ENCODE peak calls at places on chromosome 1, in eight cellular contexts. K, N, H, A, Q, S, M and B are unnamed samples.

GRCh38 chr1:226107471-226108460 is 45.2 kb downstream of the H3-3A start:
- DNase-seq in K (peak; percentile 39), N (no peak), H (peak; percentile 59), A (no peak), Q (no peak), S (no peak), M (no peak), B (no peak)

GRCh38 chr1:201207046-201207445 is 16.4 kb downstream of the IGFN1 start:
- DNase-seq in K (no peak), N (no peak), H (no peak), A (no peak), Q (no peak), S (no peak), M (no peak), B (no peak)

GRCh38 chr1:178238722-178239510 is 145.0 kb downstream of the RASAL2 start:
- DNase-seq in K (peak; percentile 82), N (peak; percentile 98), H (no peak), A (peak; percentile 97), Q (no peak), S (no peak), M (no peak), B (peak; percentile 96)

GRCh38 chr1:51648180-51649109 is 31.6 kb downstream of the OSBPL9 start:
- DNase-seq in K (peak; percentile 24), N (peak; percentile 94), H (peak; percentile 16), A (peak; percentile 56), Q (no peak), S (no peak), M (no peak), B (peak; percentile 38)

GRCh38 chr1:162899422-162900168 is 38.6 kb upstream of the CCDC190 start:
- DNase-seq in K (no peak), N (peak; percentile 98), H (no peak), A (no peak), Q (no peak), S (no peak), M (no peak), B (peak; percentile 92)

GRCh38 chr1:235073331-235073967 is 55.2 kb downstream of the TOMM20 start:
- DNase-seq in K (peak; percentile 70), N (no peak), H (no peak), A (peak; percentile 99), Q (no peak), S (no peak), M (no peak), B (no peak)

GRCh38 chr1:29394521-29394921 is 158.2 kb downstream of the PTPRU start:
- DNase-seq in K (peak; percentile 27), N (no peak), H (no peak), A (no peak), Q (no peak), S (no peak), M (no peak), B (no peak)

GRCh38 chr1:205391386-205391785 is 30.5 kb downstream of the LEMD1 start:
- DNase-seq in K (no peak), N (no peak), H (no peak), A (no peak), Q (no peak), S (no peak), M (no peak), B (no peak)